ENCODE peak calls at places on chromosomes 7 and 10, in five cellular contexts. U is H1, K is neuronal stem cell, A is IMR-90, L is mesendoderm. X is an unnamed sample.
A peak's percentile ranks its signal among the peaks of the same experiment; 100 is the strongest.

GRCh38 chr7:33841658-33842057 is 63.7 kb upstream of the BMPER start:
- DNase-seq in U (no peak), K (no peak), A (peak; percentile 25), L (no peak), X (peak; percentile 71)

GRCh38 chr10:36504752-36505151 is 620.6 kb upstream of the ANKRD30A start:
- DNase-seq in U (no peak), K (no peak), A (no peak), L (no peak), X (peak; percentile 6)

GRCh38 chr7:82018226-82018625 is 248.4 kb upstream of the HGF start:
- DNase-seq in U (no peak), K (no peak), A (peak; percentile 19), L (no peak), X (no peak)

GRCh38 chr7:34096135-34096775 is 190.9 kb downstream of the BMPER start:
- DNase-seq in U (no peak), K (no peak), A (peak; percentile 93), L (no peak), X (no peak)

GRCh38 chr7:152351168-152351567 is 84.6 kb downstream of the KMT2C start:
- DNase-seq in U (no peak), K (no peak), A (peak; percentile 31), L (no peak), X (peak; percentile 55)

GRCh38 chr7:116249969-116250553 is 39.7 kb downstream of the TES start:
- DNase-seq in U (peak; percentile 54), K (no peak), A (peak; percentile 58), L (peak; percentile 68), X (peak; percentile 46)

GRCh38 chr10:122468220-122468922 is 7.0 kb downstream of the HTRA1 start:
- DNase-seq in U (no peak), K (no peak), A (no peak), L (no peak), X (no peak)

GRCh38 chr10:103680869-103681236 is 174.5 kb downstream of the SH3PXD2A start:
- DNase-seq in U (no peak), K (no peak), A (no peak), L (no peak), X (no peak)

GRCh38 chr7:66905689-66906088 is 15.3 kb upstream of the TMEM248 start:
- DNase-seq in U (peak; percentile 56), K (no peak), A (no peak), L (peak; percentile 70), X (peak; percentile 11)

GRCh38 chr10:97550336-97551149 is 22.0 kb upstream of the ANKRD2 start:
- DNase-seq in U (no peak), K (no peak), A (no peak), L (peak; percentile 58), X (no peak)
- H3K23ac ChIP-seq in U (no peak overlapping the region), K (no peak overlapping the region), A (peak overlapping the region; percentile 64), L (no peak overlapping the region), X (no peak overlapping the region)

GRCh38 chr7:94323872-94324271 is 70.8 kb upstream of the COL1A2 start:
- DNase-seq in U (no peak), K (no peak), A (no peak), L (no peak), X (no peak)
- H3K4me1 ChIP-seq in U (no peaks in the 10 kb centered on the region), K (no peaks in the 10 kb centered on the region), A (no peaks in the 10 kb centered on the region), L (no peaks in the 10 kb centered on the region), X (no peaks in the 10 kb centered on the region)

GRCh38 chr10:45672201-45673073 is at the start of gene ZFAND4:
- DNase-seq in U (peak; percentile 93), K (peak; percentile 95), A (peak; percentile 94), L (peak; percentile 99), X (peak; percentile 94)
- H2BK5ac ChIP-seq in U (peak within 1 kb of the TSS; percentile 64), K (no peak within 1 kb of the TSS), A (peak within 1 kb of the TSS; percentile 44), L (peak within 1 kb of the TSS; percentile 41), X (peak within 1 kb of the TSS; percentile 33)

DNA sequence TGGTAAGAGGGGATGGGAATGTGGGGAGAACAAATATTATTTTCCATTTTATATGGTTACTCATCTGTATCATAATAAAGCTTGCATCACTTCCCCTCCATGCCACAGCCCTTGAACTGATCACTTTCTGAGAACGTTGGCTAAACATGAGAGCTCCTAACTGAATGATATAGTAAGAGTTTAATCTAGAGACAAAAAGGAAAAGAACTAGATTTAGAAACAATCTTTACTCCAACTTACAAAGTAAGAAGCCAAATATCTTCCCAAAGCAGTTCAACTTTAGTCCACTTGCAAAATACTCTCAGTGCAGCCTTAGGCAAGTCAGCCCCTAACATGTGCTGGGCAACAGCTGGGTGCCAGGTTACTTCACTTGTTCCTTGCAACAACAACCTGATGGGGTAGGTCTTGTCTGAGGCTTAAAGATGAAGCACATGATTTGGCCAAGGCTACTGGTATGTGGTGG is 20.3 kb downstream of the SMURF1 start:
- DNase-seq in U (no peak), K (no peak), A (peak; percentile 57), L (no peak), X (peak; percentile 96)
- H3K23ac ChIP-seq in U (no peak overlapping the region), K (no peak overlapping the region), A (peak overlapping the region; percentile 79), L (no peak overlapping the region), X (no peak overlapping the region)

GRCh38 chr7:7653568-7654187 is 13.1 kb downstream of the UMAD1 start:
- DNase-seq in U (peak; percentile 85), K (peak; percentile 18), A (no peak), L (peak; percentile 85), X (peak; percentile 60)
- H3K4me1 ChIP-seq in U (peaks cover 3% of the 10 kb centered on the region), K (no peaks in the 10 kb centered on the region), A (no peaks in the 10 kb centered on the region), L (no peaks in the 10 kb centered on the region), X (no peaks in the 10 kb centered on the region)

DNA sequence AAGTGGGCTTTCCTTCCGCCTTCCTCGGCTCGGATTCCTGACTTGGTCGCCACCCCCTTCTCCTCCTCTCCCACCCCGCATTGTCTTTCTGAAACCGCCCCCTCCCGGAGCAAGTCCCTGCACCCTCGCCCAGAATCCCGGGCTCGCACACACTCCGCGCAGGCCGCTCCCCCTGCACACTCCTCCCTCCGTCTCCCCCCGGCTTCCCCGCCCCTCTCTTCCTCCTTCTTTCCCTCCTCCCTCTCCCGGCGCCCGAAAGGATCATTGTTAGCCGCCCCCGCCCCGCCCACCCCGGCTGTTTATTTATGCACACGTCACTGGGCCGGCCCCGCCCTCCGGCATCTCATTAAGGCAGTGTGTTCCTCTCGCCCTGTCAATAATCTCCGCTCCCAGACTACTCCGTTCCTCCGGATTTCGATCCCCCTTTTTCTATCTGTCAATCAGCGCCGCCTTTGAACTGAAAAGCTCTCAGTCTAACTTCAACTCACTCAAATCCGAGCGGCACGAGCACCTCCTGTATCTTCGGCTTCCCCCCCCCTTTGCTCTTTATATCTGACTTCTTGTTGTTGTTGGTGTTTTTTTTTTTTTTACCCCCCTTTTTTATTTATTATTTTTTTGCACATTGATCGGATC is at the start of gene TCF7L2:
- DNase-seq in U (peak; percentile 90), K (peak; percentile 99), A (peak; percentile 95), L (peak; percentile 100), X (peak; percentile 96)
- H2BK5ac ChIP-seq in U (peak within 1 kb of the TSS; percentile 72), K (peak within 1 kb of the TSS; percentile 99), A (peak within 1 kb of the TSS; percentile 88), L (peak within 1 kb of the TSS; percentile 10), X (peak within 1 kb of the TSS; percentile 99)

DNA sequence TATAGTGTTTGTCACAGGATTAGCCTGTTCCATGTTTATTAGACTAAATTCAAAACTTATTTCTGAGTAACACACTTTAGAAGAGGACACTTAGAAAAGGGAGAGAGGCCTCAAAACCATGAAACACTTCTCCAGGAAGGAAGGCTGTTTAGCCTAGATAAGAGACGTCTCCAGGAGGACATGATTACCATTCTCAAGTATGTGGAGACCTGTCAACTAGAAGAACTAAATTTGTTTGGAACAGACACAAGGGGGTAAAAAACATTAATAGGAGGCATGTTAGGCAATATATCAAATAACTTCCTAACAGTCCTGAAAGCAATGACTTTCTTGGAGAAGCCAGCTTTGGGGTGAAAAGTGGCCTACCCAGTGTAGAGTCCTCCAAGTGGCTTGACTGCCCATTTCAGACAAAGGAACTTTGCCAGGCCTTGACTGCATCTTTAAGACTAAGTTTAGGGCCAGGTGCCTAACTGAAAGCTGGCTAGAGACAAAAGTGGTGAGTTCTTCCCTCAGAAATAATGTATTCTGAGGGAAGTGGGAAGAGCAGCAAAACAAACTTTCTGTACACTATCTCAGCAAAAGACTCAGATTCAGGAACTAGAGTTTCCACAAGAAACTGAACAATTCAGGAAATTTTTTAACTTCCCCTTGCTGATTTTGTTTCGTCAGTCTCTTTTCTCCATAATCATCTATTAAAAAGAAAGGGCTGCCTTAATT is 11.8 kb downstream of the NCOA4 start:
- DNase-seq in U (no peak), K (no peak), A (peak; percentile 43), L (no peak), X (no peak)
- H3K23ac ChIP-seq in U (no peak overlapping the region), K (no peak overlapping the region), A (no peak overlapping the region), L (no peak overlapping the region), X (no peak overlapping the region)

DNA sequence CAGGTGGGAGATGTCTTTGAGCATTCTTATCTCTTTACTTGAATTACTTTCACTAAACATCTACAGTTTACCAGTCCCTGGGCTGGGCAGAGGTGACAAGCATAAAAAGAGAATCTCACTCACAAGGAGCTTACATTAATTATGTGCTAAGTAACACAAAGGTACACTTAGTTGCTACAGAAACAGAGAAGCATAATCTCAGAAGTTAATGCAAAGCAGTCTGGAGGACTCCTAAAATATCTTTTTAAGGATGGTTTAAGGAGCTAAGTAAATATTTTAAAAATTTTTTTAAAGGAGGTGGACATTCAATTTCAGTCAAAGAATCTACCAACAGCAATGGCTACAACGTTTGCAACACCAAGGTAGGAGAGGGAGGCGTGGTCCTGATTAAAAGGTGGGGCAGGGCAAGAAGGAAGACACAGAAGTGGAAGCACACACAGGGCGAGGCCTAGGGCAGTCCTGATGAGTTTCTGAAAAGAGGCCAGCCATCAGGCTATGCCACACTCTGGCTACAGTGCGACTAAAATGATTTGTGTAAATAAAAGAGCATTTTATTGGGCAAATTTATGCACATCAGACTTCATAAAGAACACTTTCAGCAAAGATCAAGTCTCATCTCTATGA is 5.3 kb downstream of the LARP4B start:
- DNase-seq in U (no peak), K (no peak), A (no peak), L (no peak), X (no peak)
- H3K4me1 ChIP-seq in U (peaks cover 5% of the 10 kb centered on the region), K (peaks cover 8% of the 10 kb centered on the region), A (peaks cover 12% of the 10 kb centered on the region), L (no peaks in the 10 kb centered on the region), X (peaks cover 4% of the 10 kb centered on the region)

GRCh38 chr10:29472268-29473086 is 162.3 kb downstream of the SVIL start:
- DNase-seq in U (no peak), K (no peak), A (no peak), L (no peak), X (no peak)

GRCh38 chr10:29471483-29471859 is 163.3 kb downstream of the SVIL start:
- DNase-seq in U (no peak), K (no peak), A (peak; percentile 90), L (peak; percentile 33), X (no peak)

GRCh38 chr10:29470355-29470705 is 164.4 kb downstream of the SVIL start:
- DNase-seq in U (peak; percentile 91), K (peak; percentile 30), A (no peak), L (peak; percentile 68), X (no peak)

GRCh38 chr10:29470843-29471482 is 163.8 kb downstream of the SVIL start:
- DNase-seq in U (no peak), K (no peak), A (no peak), L (peak; percentile 25), X (no peak)

GRCh38 chr10:29469481-29470354 is 165.1 kb downstream of the SVIL start:
- DNase-seq in U (no peak), K (no peak), A (no peak), L (no peak), X (no peak)
- H2BK5ac ChIP-seq in U (peak overlapping the region; percentile 49), K (peak overlapping the region; percentile 68), A (no peak overlapping the region), L (no peak overlapping the region), X (no peak overlapping the region)

GRCh38 chr10:114821915-114822770 is 563 bp downstream of the FHIP2A start:
- DNase-seq in U (peak; percentile 67), K (peak; percentile 21), A (peak; percentile 14), L (peak; percentile 71), X (peak; percentile 5)
- H3K23ac ChIP-seq in U (no peak overlapping the region), K (peak overlapping the region; percentile 89), A (peak overlapping the region; percentile 99), L (peak overlapping the region; percentile 89), X (no peak overlapping the region)